ENCODE peak calls at places on chromosomes 4 and X, in four cellular contexts. F, K, A and U are unnamed samples.

GRCh38 chrX:29478336-29479069 is 736.9 kb upstream of the MAGEB2 start:
- DNase-seq in K (peak; percentile 3), A (peak; percentile 51), F (peak; percentile 25), U (peak; percentile 26)

GRCh38 chr4:125398263-125398662 is 83.5 kb downstream of the FAT4 start:
- DNase-seq in A (no peak), F (no peak), K (no peak), U (no peak)

GRCh38 chr4:139223682-139224317 is 46.8 kb upstream of the ELF2 start:
- DNase-seq in K (no peak), F (no peak), A (no peak), U (peak; percentile 76)

GRCh38 chr4:141636771-141637460 is 533 bp downstream of the IL15 start:
- DNase-seq in K (peak; percentile 5), A (no peak), F (peak; percentile 54), U (peak; percentile 64)

GRCh38 chrX:134603806-134604700 is 54.2 kb downstream of the PLAC1 start:
- DNase-seq in A (no peak), F (peak; percentile 73), K (no peak), U (peak; percentile 90)

GRCh38 chr4:122702939-122703338 is 29.6 kb upstream of the BBS12 start:
- DNase-seq in A (no peak), F (no peak), K (no peak), U (no peak)

GRCh38 chr4:3443750-3444309 is 2.1 kb downstream of the HGFAC start:
- DNase-seq in K (no peak), A (no peak), F (no peak), U (no peak)

GRCh38 chr4:23368081-23368697 is 521.7 kb downstream of the PPARGC1A start:
- DNase-seq in A (no peak), K (peak; percentile 13), F (no peak), U (peak; percentile 1)

GRCh38 chrX:117510453-117510852 is 606.2 kb downstream of the KLHL13 start:
- DNase-seq in A (no peak), K (no peak), F (no peak), U (no peak)

GRCh38 chr4:54929459-54929858 is 195.9 kb downstream of the KDR start:
- DNase-seq in F (no peak), K (no peak), A (no peak), U (no peak)

DNA sequence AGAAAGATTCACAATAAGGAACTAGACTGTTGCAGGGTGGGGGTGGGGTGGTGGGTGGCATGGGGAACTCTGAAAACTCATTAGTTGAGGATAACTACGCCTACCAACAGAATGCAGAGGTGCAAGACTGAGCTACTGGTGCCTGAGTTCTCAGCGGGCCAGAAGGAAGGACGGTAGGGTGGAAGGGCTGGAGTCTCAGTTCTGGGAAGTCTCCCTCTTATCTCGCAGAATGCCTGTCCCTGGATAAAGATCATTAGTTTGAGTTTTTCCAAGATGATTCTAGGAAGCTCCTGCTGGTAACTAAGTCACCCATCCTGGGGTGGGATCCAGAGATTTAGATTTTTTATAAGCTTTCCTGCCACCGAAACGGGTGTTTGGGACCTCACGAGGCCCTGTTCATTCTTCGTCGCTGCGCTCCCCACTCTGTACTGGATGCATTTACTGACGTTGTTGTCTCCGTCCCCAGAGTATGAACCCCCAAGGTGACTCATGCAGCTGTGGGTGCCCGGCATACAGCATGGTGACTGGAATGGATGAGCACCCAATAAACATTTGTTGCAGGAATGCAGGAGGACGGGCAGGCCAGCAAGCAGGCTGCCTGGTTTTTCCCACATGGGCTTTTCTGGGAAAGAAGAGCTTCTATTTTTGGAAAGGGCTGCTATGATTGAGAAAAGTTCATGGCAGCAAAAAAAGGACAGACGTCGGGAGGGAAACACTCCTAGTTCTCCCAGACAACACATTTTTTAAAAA is 1.1 kb upstream of the SOD3 start:
- DNase-seq in F (no peak), K (no peak), A (no peak), U (peak; percentile 72)
- TF ChIP-seq ELK1 in F (no peak), K (no peak), A (no peak), U (no peak)

GRCh38 chrX:2548731-2549423 is 48.1 kb upstream of the DHRSX start:
- DNase-seq in A (no peak), K (no peak), F (no peak), U (no peak)
- TF ChIP-seq ELK1 in A (no peak), K (no peak), F (no peak), U (no peak)

GRCh38 chrX:46376246-46376885 is 168.9 kb downstream of the ZNF674 start:
- DNase-seq in A (no peak), K (peak; percentile 3), F (peak; percentile 59), U (peak; percentile 48)
- TF ChIP-seq ELK1 in A (no peak), K (no peak), F (no peak), U (no peak)

GRCh38 chrX:13373027-13373806 is 53.4 kb upstream of the ATXN3L start:
- DNase-seq in F (no peak), A (no peak), K (no peak), U (peak; percentile 70)
- TF ChIP-seq ELK1 in F (no peak), A (no peak), K (no peak), U (no peak)

GRCh38 chr4:137531121-137531520 is 1.2 kb downstream of the PCDH18 start:
- DNase-seq in A (no peak), F (no peak), K (no peak), U (peak; percentile 65)
- TF ChIP-seq ELK1 in A (no peak), F (no peak), K (no peak), U (no peak)

DNA sequence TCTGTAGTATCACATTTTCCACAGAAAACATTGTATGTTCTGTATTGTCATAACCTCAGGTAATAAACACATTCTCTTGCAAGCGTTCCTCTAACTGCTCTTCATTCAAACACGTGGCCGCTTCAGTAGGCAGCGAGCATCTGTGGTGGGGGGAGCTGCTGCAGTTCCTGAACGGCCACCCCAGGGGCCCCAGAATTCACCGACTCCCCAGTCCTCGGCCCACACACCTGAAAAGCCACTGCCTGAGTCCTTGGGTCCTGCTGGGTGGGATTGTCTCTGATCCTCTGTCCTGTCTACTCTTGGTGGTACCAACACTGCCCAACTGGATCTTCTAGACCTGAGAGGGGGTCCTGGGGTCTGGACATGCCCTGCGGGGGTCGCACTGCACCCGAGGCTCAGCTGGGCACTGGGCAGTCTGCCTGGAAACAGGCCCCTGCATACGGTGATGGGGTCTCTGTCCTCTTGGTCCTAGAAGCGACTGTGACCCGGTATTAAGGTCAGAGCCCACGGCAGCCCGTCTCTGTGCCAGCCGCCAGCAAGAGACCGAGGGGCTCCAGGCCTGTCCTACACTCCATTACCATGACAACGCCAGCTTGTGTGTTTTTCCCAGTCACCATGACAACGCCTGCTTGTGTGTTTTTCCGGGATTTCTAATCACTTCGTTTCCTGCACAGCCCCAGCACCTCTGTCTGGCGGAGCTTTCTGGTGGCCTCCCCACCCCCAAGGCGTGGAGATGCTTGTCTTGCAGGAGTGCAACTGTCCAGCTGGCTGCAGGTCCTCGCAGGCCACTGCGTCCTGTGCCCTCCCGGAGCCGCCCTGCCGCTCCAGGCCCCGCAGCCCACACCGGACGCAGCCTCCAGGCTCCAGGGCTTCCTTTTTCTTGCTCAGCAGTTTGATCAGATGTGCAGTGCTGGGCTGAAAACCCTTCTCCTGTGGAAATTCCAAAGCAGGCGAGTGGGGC is 16.0 kb downstream of the CTBP1 start:
- DNase-seq in A (no peak), K (no peak), F (no peak), U (peak; percentile 20)
- TF ChIP-seq ELK1 in A (no peak), K (no peak), F (no peak), U (no peak)

GRCh38 chr4:154332681-154333421 is 158.7 kb downstream of the DCHS2 start:
- DNase-seq in A (peak; percentile 11), F (no peak), K (no peak), U (peak; percentile 2)
- TF ChIP-seq ELK1 in A (no peak), F (no peak), K (no peak), U (no peak)

DNA sequence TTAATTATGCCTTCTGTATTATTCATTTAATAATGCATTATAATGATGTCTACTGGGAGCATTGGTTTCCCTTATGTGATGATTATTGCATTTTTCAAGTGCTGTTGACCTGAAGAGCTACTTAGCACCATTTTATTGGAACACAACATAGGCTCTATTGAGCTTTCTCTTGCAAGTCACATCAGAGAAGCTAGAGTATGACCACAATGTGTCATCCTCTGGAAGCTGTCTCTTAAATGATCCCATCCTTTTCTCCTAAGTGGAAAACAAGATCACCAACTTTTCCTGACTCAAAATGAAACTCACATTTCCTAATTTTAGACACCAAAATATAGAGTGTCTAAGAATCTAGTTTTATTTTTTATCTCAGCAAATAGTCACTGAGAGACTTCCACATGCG is 1451.9 kb downstream of the PCDH7 start:
- DNase-seq in F (no peak), A (no peak), K (no peak), U (no peak)
- TF ChIP-seq ELK1 in F (no peak), A (no peak), K (no peak), U (no peak)